ENCODE peak calls at places on chromosome 13, in eight cellular contexts. One of them, this sample, is unnamed.

GRCh38 chr13:60396008-60396782 is 825 bp upstream of the TDRD3 start:
- DNase-seq in mucosa of descending colon: peak; percentile 95
- DNase-seq in epithelial cell of esophagus: peak; percentile 96
- DNase-seq in esophagus muscularis mucosa: peak; percentile 97
- DNase-seq in lung: peak; percentile 92
- DNase-seq in fibroblast of lung: peak; percentile 91
- DNase-seq in A549: peak; percentile 92
- DNase-seq in right lobe of liver: peak; percentile 95
- DNase-seq in this sample: peak; percentile 92

GRCh38 chr13:98890186-98890585 is 87.7 kb downstream of the DOCK9 start:
- DNase-seq in mucosa of descending colon: no peak
- DNase-seq in epithelial cell of esophagus: peak; percentile 98
- DNase-seq in esophagus muscularis mucosa: no peak
- DNase-seq in lung: no peak
- DNase-seq in fibroblast of lung: peak; percentile 96
- DNase-seq in A549: no peak
- DNase-seq in right lobe of liver: no peak
- DNase-seq in this sample: no peak

GRCh38 chr13:96996097-96996496 is 1.8 kb upstream of the OXGR1 start:
- DNase-seq in mucosa of descending colon: no peak
- DNase-seq in epithelial cell of esophagus: no peak
- DNase-seq in esophagus muscularis mucosa: no peak
- DNase-seq in lung: no peak
- DNase-seq in fibroblast of lung: no peak
- DNase-seq in A549: no peak
- DNase-seq in right lobe of liver: no peak
- DNase-seq in this sample: no peak

GRCh38 chr13:24261566-24261965 is 47.8 kb upstream of the C1QTNF9 start:
- DNase-seq in mucosa of descending colon: no peak
- DNase-seq in epithelial cell of esophagus: no peak
- DNase-seq in esophagus muscularis mucosa: no peak
- DNase-seq in lung: no peak
- DNase-seq in fibroblast of lung: no peak
- DNase-seq in A549: no peak
- DNase-seq in right lobe of liver: no peak
- DNase-seq in this sample: no peak

GRCh38 chr13:100648354-100648753 is 26.2 kb downstream of the TMTC4 start:
- DNase-seq in mucosa of descending colon: no peak
- DNase-seq in epithelial cell of esophagus: no peak
- DNase-seq in esophagus muscularis mucosa: no peak
- DNase-seq in lung: no peak
- DNase-seq in fibroblast of lung: no peak
- DNase-seq in A549: no peak
- DNase-seq in right lobe of liver: no peak
- DNase-seq in this sample: no peak

GRCh38 chr13:20057963-20058362 is 99.4 kb downstream of the ZMYM2 start:
- DNase-seq in mucosa of descending colon: no peak
- DNase-seq in epithelial cell of esophagus: no peak
- DNase-seq in esophagus muscularis mucosa: no peak
- DNase-seq in lung: no peak
- DNase-seq in fibroblast of lung: no peak
- DNase-seq in A549: no peak
- DNase-seq in right lobe of liver: no peak
- DNase-seq in this sample: no peak

GRCh38 chr13:75715598-75716523 is 79.7 kb downstream of the LMO7 start:
- DNase-seq in mucosa of descending colon: no peak
- DNase-seq in epithelial cell of esophagus: peak; percentile 75
- DNase-seq in esophagus muscularis mucosa: no peak
- DNase-seq in lung: no peak
- DNase-seq in fibroblast of lung: no peak
- DNase-seq in A549: no peak
- DNase-seq in right lobe of liver: no peak
- DNase-seq in this sample: no peak

GRCh38 chr13:87680298-87680697 is 9.1 kb downstream of the SLITRK5 start:
- DNase-seq in mucosa of descending colon: no peak
- DNase-seq in epithelial cell of esophagus: peak; percentile 82
- DNase-seq in esophagus muscularis mucosa: no peak
- DNase-seq in lung: no peak
- DNase-seq in fibroblast of lung: no peak
- DNase-seq in A549: peak; percentile 36
- DNase-seq in right lobe of liver: no peak
- DNase-seq in this sample: no peak

DNA sequence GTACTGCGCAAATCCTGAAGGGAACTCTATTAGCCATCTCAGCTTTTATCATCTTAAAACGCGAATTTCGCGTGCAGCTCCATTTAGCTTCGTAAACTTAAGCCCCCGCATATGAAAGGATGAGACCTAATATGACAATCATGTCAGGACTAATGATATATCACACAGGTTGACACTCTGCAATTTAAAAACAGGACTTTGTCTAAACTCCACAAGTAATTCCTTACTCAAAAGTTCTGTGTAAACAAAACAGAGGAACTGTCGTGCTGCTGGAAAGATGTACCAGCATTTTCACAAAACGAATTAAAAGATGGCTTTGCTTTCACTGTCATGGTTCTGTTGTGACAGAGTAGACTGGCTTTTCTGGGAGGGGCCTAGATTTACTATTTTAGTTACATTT is 747 bp downstream of the LACC1 start:
- DNase-seq in mucosa of descending colon: no peak
- DNase-seq in epithelial cell of esophagus: peak; percentile 3
- DNase-seq in esophagus muscularis mucosa: no peak
- DNase-seq in lung: no peak
- DNase-seq in fibroblast of lung: no peak
- DNase-seq in A549: no peak
- DNase-seq in right lobe of liver: no peak
- DNase-seq in this sample: no peak
- H3K4me3 ChIP-seq in mucosa of descending colon: no peak overlapping the region
- H3K4me3 ChIP-seq in epithelial cell of esophagus: peak overlapping the region; percentile 78
- H3K4me3 ChIP-seq in esophagus muscularis mucosa: peak overlapping the region; percentile 86
- H3K4me3 ChIP-seq in lung: no peak overlapping the region
- H3K4me3 ChIP-seq in fibroblast of lung: peak overlapping the region; percentile 59
- H3K4me3 ChIP-seq in A549: peak overlapping the region; percentile 80
- H3K4me3 ChIP-seq in right lobe of liver: peak overlapping the region; percentile 77
- H3K4me3 ChIP-seq in this sample: peak overlapping the region; percentile 91

GRCh38 chr13:94192576-94192975 is 286.9 kb downstream of the DCT start:
- DNase-seq in mucosa of descending colon: no peak
- DNase-seq in epithelial cell of esophagus: peak; percentile 32
- DNase-seq in esophagus muscularis mucosa: no peak
- DNase-seq in lung: no peak
- DNase-seq in fibroblast of lung: no peak
- DNase-seq in A549: peak; percentile 13
- DNase-seq in right lobe of liver: no peak
- DNase-seq in this sample: no peak
- TF ChIP-seq CTCF in mucosa of descending colon: no peak
- TF ChIP-seq CTCF in epithelial cell of esophagus: peak; percentile 55
- TF ChIP-seq CTCF in esophagus muscularis mucosa: no peak
- TF ChIP-seq CTCF in lung: no peak
- TF ChIP-seq CTCF in fibroblast of lung: peak; percentile 35
- TF ChIP-seq CTCF in A549: peak; percentile 27
- TF ChIP-seq CTCF in right lobe of liver: peak; percentile 49
- TF ChIP-seq CTCF in this sample: peak; percentile 32

GRCh38 chr13:30375436-30375835 is 46.9 kb upstream of the UBE2L5 start:
- DNase-seq in mucosa of descending colon: no peak
- DNase-seq in epithelial cell of esophagus: no peak
- DNase-seq in esophagus muscularis mucosa: no peak
- DNase-seq in lung: no peak
- DNase-seq in fibroblast of lung: no peak
- DNase-seq in A549: no peak
- DNase-seq in right lobe of liver: no peak
- DNase-seq in this sample: no peak
- H3K4me3 ChIP-seq in mucosa of descending colon: no peak overlapping the region
- H3K4me3 ChIP-seq in epithelial cell of esophagus: no peak overlapping the region
- H3K4me3 ChIP-seq in esophagus muscularis mucosa: no peak overlapping the region
- H3K4me3 ChIP-seq in lung: no peak overlapping the region
- H3K4me3 ChIP-seq in fibroblast of lung: no peak overlapping the region
- H3K4me3 ChIP-seq in A549: no peak overlapping the region
- H3K4me3 ChIP-seq in right lobe of liver: no peak overlapping the region
- H3K4me3 ChIP-seq in this sample: no peak overlapping the region

DNA sequence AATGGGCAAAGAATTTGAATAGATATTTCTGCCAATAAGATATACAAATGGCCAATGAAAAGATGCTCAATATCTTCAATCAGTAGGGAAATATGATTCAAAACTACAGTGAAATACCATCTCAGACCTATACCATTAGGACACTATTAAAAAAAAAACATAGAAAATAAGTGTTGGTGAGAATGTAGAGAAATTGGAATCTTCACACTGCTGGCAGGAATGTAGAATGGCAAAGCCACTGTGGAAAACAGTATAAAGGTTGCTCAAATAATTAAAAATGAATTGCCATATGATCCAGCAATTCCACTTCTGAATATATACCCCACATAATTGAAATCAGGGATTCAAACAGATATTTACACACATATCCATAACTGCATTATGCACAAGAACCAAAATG is 88.1 kb upstream of the STARD13 start:
- DNase-seq in mucosa of descending colon: no peak
- DNase-seq in epithelial cell of esophagus: no peak
- DNase-seq in esophagus muscularis mucosa: no peak
- DNase-seq in lung: no peak
- DNase-seq in fibroblast of lung: no peak
- DNase-seq in A549: no peak
- DNase-seq in right lobe of liver: no peak
- DNase-seq in this sample: no peak
- TF ChIP-seq CTCF in mucosa of descending colon: no peak
- TF ChIP-seq CTCF in epithelial cell of esophagus: peak; percentile 12
- TF ChIP-seq CTCF in esophagus muscularis mucosa: no peak
- TF ChIP-seq CTCF in lung: no peak
- TF ChIP-seq CTCF in fibroblast of lung: no peak
- TF ChIP-seq CTCF in A549: no peak
- TF ChIP-seq CTCF in right lobe of liver: no peak
- TF ChIP-seq CTCF in this sample: no peak

GRCh38 chr13:30466841-30467252 is 1.1 kb upstream of the HMGB1 start:
- DNase-seq in mucosa of descending colon: no peak
- DNase-seq in epithelial cell of esophagus: no peak
- DNase-seq in esophagus muscularis mucosa: no peak
- DNase-seq in lung: no peak
- DNase-seq in fibroblast of lung: peak; percentile 23
- DNase-seq in A549: no peak
- DNase-seq in right lobe of liver: no peak
- DNase-seq in this sample: no peak
- H3K4me3 ChIP-seq in mucosa of descending colon: no peak overlapping the region
- H3K4me3 ChIP-seq in epithelial cell of esophagus: no peak overlapping the region
- H3K4me3 ChIP-seq in esophagus muscularis mucosa: no peak overlapping the region
- H3K4me3 ChIP-seq in lung: no peak overlapping the region
- H3K4me3 ChIP-seq in fibroblast of lung: no peak overlapping the region
- H3K4me3 ChIP-seq in A549: no peak overlapping the region
- H3K4me3 ChIP-seq in right lobe of liver: no peak overlapping the region
- H3K4me3 ChIP-seq in this sample: no peak overlapping the region

DNA sequence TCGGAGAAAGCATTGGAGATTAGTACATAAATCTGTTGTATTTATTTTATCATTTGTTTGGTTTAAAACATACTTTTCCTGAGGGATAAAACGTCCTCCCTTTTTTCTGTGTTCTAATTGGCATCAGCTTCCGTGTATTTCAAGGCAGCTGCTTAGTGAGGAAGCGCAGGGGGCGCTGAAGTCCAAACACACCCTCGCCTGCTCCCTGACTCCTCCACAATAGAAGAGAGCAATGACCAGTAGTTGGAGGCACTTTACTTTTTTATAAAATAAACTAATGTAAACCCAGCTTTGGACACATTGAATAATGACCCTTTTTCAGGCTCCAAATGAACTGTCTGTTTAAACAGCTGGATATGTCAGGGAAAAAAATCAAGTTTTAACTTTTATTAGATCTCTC is 79.9 kb downstream of the RNASEH2B start:
- DNase-seq in mucosa of descending colon: no peak
- DNase-seq in epithelial cell of esophagus: no peak
- DNase-seq in esophagus muscularis mucosa: no peak
- DNase-seq in lung: no peak
- DNase-seq in fibroblast of lung: peak; percentile 13
- DNase-seq in A549: peak; percentile 26
- DNase-seq in right lobe of liver: no peak
- DNase-seq in this sample: no peak
- TF ChIP-seq CTCF in mucosa of descending colon: no peak
- TF ChIP-seq CTCF in epithelial cell of esophagus: no peak
- TF ChIP-seq CTCF in esophagus muscularis mucosa: no peak
- TF ChIP-seq CTCF in lung: peak; percentile 17
- TF ChIP-seq CTCF in fibroblast of lung: peak; percentile 45
- TF ChIP-seq CTCF in A549: no peak
- TF ChIP-seq CTCF in right lobe of liver: no peak
- TF ChIP-seq CTCF in this sample: peak; percentile 52

This sample was measured in heart right ventricle.